ENCODE peak calls at places on chromosomes 13 and 19, in five cellular contexts. X, P, U, J and N are unnamed samples.

GRCh38 chr19:15195381-15195964 is 5.3 kb downstream of the NOTCH3 start:
- DNase-seq in X (no peak), P (no peak), U (no peak), J (peak), N (no peak)

GRCh38 chr13:107275945-107276614 is 708.1 kb upstream of the ARGLU1 start:
- DNase-seq in X (no peak), P (no peak), U (no peak), J (no peak), N (no peak)

GRCh38 chr19:6061420-6062130 is 48.7 kb downstream of the RFX2 start:
- DNase-seq in X (no peak), P (no peak), U (peak), J (no peak), N (no peak)

GRCh38 chr13:85314686-85315085 is 484.5 kb downstream of the SLITRK6 start:
- DNase-seq in X (no peak), P (no peak), U (no peak), J (no peak), N (no peak)

GRCh38 chr13:93147293-93147645 is 79.3 kb upstream of the GPC6 start:
- DNase-seq in X (no peak), P (no peak), U (no peak), J (no peak), N (no peak)

GRCh38 chr19:40928859-40929258 is 46.8 kb upstream of the CYP2A7 start:
- DNase-seq in X (no peak), P (no peak), U (no peak), J (no peak), N (no peak)

GRCh38 chr13:37944476-37945442 is 75.2 kb upstream of the TRPC4 start:
- DNase-seq in X (no peak), P (no peak), U (no peak), J (no peak), N (no peak)

GRCh38 chr13:99307648-99308339 is 595 bp upstream of the GPR183 start:
- DNase-seq in X (no peak), P (no peak), U (no peak), J (peak), N (no peak)

GRCh38 chr13:20969182-20969581 is 66.6 kb upstream of the XPO4 start:
- DNase-seq in X (no peak), P (no peak), U (no peak), J (peak), N (no peak)

GRCh38 chr19:13619203-13619632 is 112.9 kb upstream of the CACNA1A start:
- DNase-seq in X (no peak), P (no peak), U (no peak), J (no peak), N (no peak)

GRCh38 chr19:40366697-40367561 is 18.4 kb downstream of the PLD3 start:
- DNase-seq in X (no peak), P (no peak), U (no peak), J (no peak), N (no peak)

GRCh38 chr19:29400917-29401711 is 124.7 kb upstream of the VSTM2B start:
- DNase-seq in X (no peak), P (no peak), U (no peak), J (no peak), N (no peak)

GRCh38 chr19:30154410-30154809 is 212.4 kb downstream of the URI1 start:
- DNase-seq in X (no peak), P (no peak), U (no peak), J (no peak), N (no peak)

GRCh38 chr13:62643799-62644484 is 1228.3 kb upstream of the PCDH20 start:
- DNase-seq in X (no peak), P (no peak), U (no peak), J (no peak), N (no peak)

GRCh38 chr19:14542721-14543328 is 13.4 kb downstream of the TECR start:
- DNase-seq in X (no peak), P (no peak), U (no peak), J (peak), N (no peak)

GRCh38 chr19:35166100-35167063 is 11.8 kb downstream of the FXYD5 start:
- DNase-seq in X (no peak), P (no peak), U (no peak), J (no peak), N (no peak)

GRCh38 chr19:19461671-19462622 is 53.4 kb downstream of the TSSK6 start:
- DNase-seq in X (no peak), P (peak), U (no peak), J (no peak), N (no peak)

GRCh38 chr19:55324705-55325104 is 436 bp downstream of the TMEM150B start:
- DNase-seq in X (no peak), P (no peak), U (no peak), J (no peak), N (no peak)

GRCh38 chr13:94369862-94370491 is 109.5 kb downstream of the DCT start:
- DNase-seq in X (no peak), P (no peak), U (no peak), J (no peak), N (peak)

GRCh38 chr13:45728759-45729158 is 26.6 kb downstream of the CBY2 start:
- DNase-seq in X (no peak), P (no peak), U (no peak), J (peak), N (no peak)

GRCh38 chr19:42074513-42075363 is 1.2 kb upstream of the ZNF574 start:
- DNase-seq in X (no peak), P (no peak), U (no peak), J (peak), N (no peak)

GRCh38 chr13:65499251-65499650 is 1730.9 kb downstream of the PCDH9 start:
- DNase-seq in X (no peak), P (no peak), U (no peak), J (no peak), N (no peak)

GRCh38 chr13:105925496-105925895 is 610.0 kb downstream of the EFNB2 start:
- DNase-seq in X (no peak), P (no peak), U (no peak), J (peak), N (no peak)

GRCh38 chr13:113758651-113759524 is at the start of gene TMEM255B:
- DNase-seq in X (peak), P (no peak), U (peak), J (peak), N (no peak)

GRCh38 chr13:104650426-104650825 is 1584.2 kb upstream of the SLC10A2 start:
- DNase-seq in X (no peak), P (no peak), U (no peak), J (no peak), N (no peak)

GRCh38 chr19:2477141-2477710 is 1.3 kb downstream of the GADD45B start:
- DNase-seq in X (no peak), P (no peak), U (no peak), J (peak), N (no peak)

GRCh38 chr13:101382086-101382485 is 34.2 kb downstream of the NALCN start:
- DNase-seq in X (no peak), P (no peak), U (no peak), J (peak), N (no peak)